ENCODE peak calls at places on chromosomes 7 and 10, in four cellular contexts. One of them, this sample, is unnamed.

GRCh38 chr7:36396150-36396549 is 6.5 kb downstream of the ANLN start:
- DNase-seq in HepG2: no peak
- DNase-seq in K562: no peak
- DNase-seq in IMR-90: peak; percentile 75
- DNase-seq in this sample: no peak

GRCh38 chr10:6124666-6125065 is 35.8 kb downstream of the RBM17 start:
- DNase-seq in K562: no peak
- DNase-seq in HepG2: no peak
- DNase-seq in IMR-90: no peak
- DNase-seq in this sample: peak; percentile 51

GRCh38 chr7:106883627-106884026 is 18.5 kb downstream of the PIK3CG start:
- DNase-seq in IMR-90: no peak
- DNase-seq in HepG2: no peak
- DNase-seq in K562: no peak
- DNase-seq in this sample: no peak

GRCh38 chr10:81876253-81876731 is 1.3 kb downstream of the NRG3 start:
- DNase-seq in K562: no peak
- DNase-seq in HepG2: no peak
- DNase-seq in IMR-90: no peak
- DNase-seq in this sample: no peak

GRCh38 chr10:30359373-30360206 is 10.5 kb upstream of the MTPAP start:
- DNase-seq in HepG2: peak; percentile 81
- DNase-seq in K562: peak; percentile 75
- DNase-seq in IMR-90: peak; percentile 43
- DNase-seq in this sample: peak; percentile 67

GRCh38 chr10:26217396-26218105 is 977 bp downstream of the GAD2 start:
- DNase-seq in IMR-90: no peak
- DNase-seq in HepG2: no peak
- DNase-seq in K562: no peak
- DNase-seq in this sample: no peak

GRCh38 chr10:100744136-100744979 is 1.0 kb upstream of the PAX2 start:
- DNase-seq in IMR-90: no peak
- DNase-seq in K562: no peak
- DNase-seq in HepG2: no peak
- DNase-seq in this sample: peak; percentile 42

GRCh38 chr7:142925413-142925812 is 8.1 kb downstream of the TRPV5 start:
- DNase-seq in K562: peak; percentile 49
- DNase-seq in HepG2: no peak
- DNase-seq in IMR-90: no peak
- DNase-seq in this sample: no peak

GRCh38 chr10:17665742-17666141 is 21.8 kb downstream of the STAM start:
- DNase-seq in HepG2: peak; percentile 20
- DNase-seq in IMR-90: peak; percentile 95
- DNase-seq in K562: no peak
- DNase-seq in this sample: no peak

GRCh38 chr10:4397337-4397736 is 428.7 kb upstream of the AKR1E2 start:
- DNase-seq in HepG2: no peak
- DNase-seq in K562: no peak
- DNase-seq in IMR-90: no peak
- DNase-seq in this sample: no peak

GRCh38 chr10:26043469-26043868 is 109.4 kb downstream of the MYO3A start:
- DNase-seq in HepG2: no peak
- DNase-seq in K562: no peak
- DNase-seq in IMR-90: no peak
- DNase-seq in this sample: no peak

GRCh38 chr7:158407581-158408331 is 179.9 kb downstream of the PTPRN2 start:
- DNase-seq in HepG2: peak; percentile 55
- DNase-seq in K562: peak; percentile 48
- DNase-seq in IMR-90: no peak
- DNase-seq in this sample: peak; percentile 76

GRCh38 chr7:135098391-135098790 is 49.5 kb upstream of the TMEM140 start:
- DNase-seq in IMR-90: no peak
- DNase-seq in HepG2: peak; percentile 23
- DNase-seq in K562: no peak
- DNase-seq in this sample: no peak

DNA sequence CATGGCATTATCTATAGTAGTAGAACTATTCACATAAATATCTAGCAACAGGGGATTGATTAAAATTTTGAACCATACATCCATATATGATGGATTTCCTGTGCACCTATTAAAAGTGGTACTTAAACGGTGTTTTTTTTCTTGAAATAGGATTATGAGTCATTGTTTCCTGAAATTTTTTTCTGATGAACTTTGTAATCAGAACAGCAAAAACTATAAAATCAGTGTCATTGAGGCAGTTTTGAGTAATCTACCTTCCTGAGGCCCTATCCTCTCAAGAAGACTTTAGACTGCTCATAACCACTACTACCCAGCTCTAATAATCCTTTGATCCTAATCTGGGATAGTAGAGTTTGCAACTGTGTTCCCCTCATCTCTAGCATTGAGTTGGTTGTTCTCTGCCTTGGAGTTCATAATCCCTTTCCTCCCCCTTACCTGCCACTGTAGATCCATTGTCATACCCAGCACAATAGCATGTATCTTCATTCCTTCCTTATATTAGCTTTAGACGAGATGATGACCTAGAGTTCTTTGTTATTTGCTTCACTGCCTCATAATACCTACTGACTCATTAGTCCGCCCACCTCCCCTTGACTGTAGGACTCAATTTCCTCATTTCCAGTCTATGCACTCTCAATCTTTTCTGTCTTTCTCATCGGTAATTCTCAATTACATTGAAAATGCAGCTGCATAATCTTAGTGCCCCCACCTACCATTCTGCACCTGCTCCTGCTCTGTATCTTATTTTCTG is 133.4 kb downstream of the LRRC4 start:
- DNase-seq in HepG2: no peak
- DNase-seq in IMR-90: peak; percentile 62
- DNase-seq in K562: no peak
- DNase-seq in this sample: no peak
- TF ChIP-seq RFX5 in HepG2: no peak
- TF ChIP-seq RFX5 in IMR-90: no peak
- TF ChIP-seq RFX5 in K562: no peak
- TF ChIP-seq RFX5 in this sample: no peak

GRCh38 chr10:88385601-88386203 is 197.4 kb downstream of the RNLS start:
- DNase-seq in K562: no peak
- DNase-seq in HepG2: peak; percentile 27
- DNase-seq in IMR-90: no peak
- DNase-seq in this sample: peak; percentile 41
- TF ChIP-seq MAZ in K562: no peak
- TF ChIP-seq MAZ in HepG2: no peak
- TF ChIP-seq MAZ in IMR-90: no peak
- TF ChIP-seq MAZ in this sample: no peak

DNA sequence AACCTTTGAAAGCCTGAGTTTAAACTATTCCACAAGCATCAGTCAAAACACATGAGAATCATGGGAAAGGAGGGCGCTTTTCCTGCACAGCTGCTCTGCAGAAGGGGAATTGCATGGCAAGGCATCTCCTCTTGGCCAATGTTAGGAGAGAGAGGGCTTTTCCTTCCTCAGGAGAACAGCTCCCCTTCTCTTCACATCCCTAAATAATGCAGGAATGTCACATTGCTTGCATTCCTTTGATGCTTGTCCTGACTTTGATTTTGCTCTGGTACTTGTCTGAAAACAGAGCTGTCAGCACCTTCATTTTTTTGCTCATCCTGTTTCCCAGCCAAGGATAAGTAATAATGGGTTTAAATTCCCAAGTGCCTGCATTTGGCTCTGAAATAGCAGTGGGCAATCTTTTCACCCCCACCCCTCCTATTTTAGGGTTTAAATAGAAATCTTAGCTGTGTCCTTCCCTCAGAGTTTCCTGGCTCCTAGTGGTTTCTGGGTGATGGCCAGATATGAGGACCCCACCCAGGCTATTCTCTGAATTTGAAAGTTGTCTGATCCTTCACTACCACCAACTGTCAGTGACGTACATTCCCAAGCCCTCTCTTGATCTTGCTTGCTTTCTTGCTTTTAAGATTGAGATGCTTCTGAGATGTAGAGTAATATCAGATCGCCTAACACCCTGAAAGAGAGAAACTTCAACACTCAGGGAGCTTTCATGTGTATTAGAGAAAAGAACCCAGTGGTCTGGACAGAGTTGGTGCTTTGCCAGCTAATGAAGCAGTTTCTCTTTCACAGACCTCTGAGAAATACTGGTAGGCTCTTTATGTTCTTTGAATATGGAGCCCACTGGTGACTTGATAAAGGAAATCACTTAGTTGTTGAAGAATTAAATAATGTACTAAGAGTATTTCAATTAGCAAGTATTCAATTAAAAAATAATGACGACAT is 75.4 kb upstream of the NPVF start:
- DNase-seq in IMR-90: no peak
- DNase-seq in K562: no peak
- DNase-seq in HepG2: no peak
- DNase-seq in this sample: no peak
- TF ChIP-seq RFX5 in IMR-90: no peak
- TF ChIP-seq RFX5 in K562: no peak
- TF ChIP-seq RFX5 in HepG2: no peak
- TF ChIP-seq RFX5 in this sample: no peak

GRCh38 chr7:70183278-70183677 is 585.0 kb downstream of the AUTS2 start:
- DNase-seq in IMR-90: no peak
- DNase-seq in K562: no peak
- DNase-seq in HepG2: no peak
- DNase-seq in this sample: no peak
- TF ChIP-seq MAZ in IMR-90: no peak
- TF ChIP-seq MAZ in K562: no peak
- TF ChIP-seq MAZ in HepG2: no peak
- TF ChIP-seq MAZ in this sample: no peak

DNA sequence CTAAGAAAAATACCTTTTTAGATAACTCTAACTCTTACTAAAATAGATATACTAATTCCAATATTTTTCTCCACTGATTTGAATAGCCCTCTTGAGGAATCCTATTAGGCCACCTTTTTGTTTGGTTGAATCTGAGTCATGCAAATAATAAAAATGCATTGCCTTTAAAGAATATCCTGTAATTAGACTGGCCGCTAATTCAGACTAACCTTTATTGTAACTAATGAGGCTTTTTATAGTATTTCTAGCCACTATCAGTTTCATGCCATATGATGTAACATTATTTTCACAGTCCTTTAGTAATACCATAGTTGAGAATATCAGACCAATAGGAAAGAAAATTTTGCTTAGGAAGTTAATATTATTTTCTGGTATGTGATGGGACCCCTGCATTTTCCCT is 90.1 kb downstream of the CREB5 start:
- DNase-seq in K562: no peak
- DNase-seq in HepG2: no peak
- DNase-seq in IMR-90: no peak
- DNase-seq in this sample: no peak
- TF ChIP-seq RFX5 in K562: no peak
- TF ChIP-seq RFX5 in HepG2: no peak
- TF ChIP-seq RFX5 in IMR-90: no peak
- TF ChIP-seq RFX5 in this sample: no peak

GRCh38 chr10:126119591-126119990 is 223.2 kb downstream of the FANK1 start:
- DNase-seq in HepG2: no peak
- DNase-seq in K562: no peak
- DNase-seq in IMR-90: peak; percentile 11
- DNase-seq in this sample: no peak
- TF ChIP-seq MAZ in HepG2: no peak
- TF ChIP-seq MAZ in K562: no peak
- TF ChIP-seq MAZ in IMR-90: no peak
- TF ChIP-seq MAZ in this sample: no peak

GRCh38 chr10:93992400-93993030 is 1.2 kb upstream of the PLCE1 start:
- DNase-seq in K562: no peak
- DNase-seq in IMR-90: peak; percentile 16
- DNase-seq in HepG2: no peak
- DNase-seq in this sample: peak; percentile 55
- TF ChIP-seq RFX5 in K562: no peak
- TF ChIP-seq RFX5 in IMR-90: no peak
- TF ChIP-seq RFX5 in HepG2: no peak
- TF ChIP-seq RFX5 in this sample: no peak